ENCODE peak calls at places on chromosomes 2 and 18, in six cellular contexts. Y is effector memory CD4-positive, alpha-beta T cell; R is neural progenitor cell; Q is heart right ventricle; S is heart left ventricle; J is CD4-positive, alpha-beta T cell. D is an unnamed sample.

GRCh38 chr2:101230541-101230993 is 22.1 kb upstream of the CNOT11 start:
- DNase-seq in Y (no peak), R (no peak), Q (no peak), S (no peak), J (no peak), D (no peak)

GRCh38 chr2:76467326-76467725 is 756.6 kb upstream of the GCFC2 start:
- DNase-seq in Y (no peak), R (no peak), Q (no peak), S (no peak), J (no peak), D (no peak)

GRCh38 chr2:164840930-164841718 is 499 bp downstream of the COBLL1 start:
- DNase-seq in Y (no peak), R (peak; percentile 94), Q (peak; percentile 83), S (peak; percentile 91), J (no peak), D (no peak)

GRCh38 chr18:11004951-11005350 is 144.4 kb downstream of the PIEZO2 start:
- DNase-seq in Y (no peak), R (no peak), Q (no peak), S (no peak), J (no peak), D (no peak)

GRCh38 chr2:88018969-88019368 is 2.6 kb upstream of the RNU2-63P start:
- DNase-seq in Y (no peak), R (no peak), Q (no peak), S (no peak), J (no peak), D (no peak)

GRCh38 chr2:120568089-120568974 is 167.3 kb upstream of the GLI2 start:
- DNase-seq in Y (no peak), R (no peak), Q (no peak), S (no peak), J (no peak), D (no peak)

GRCh38 chr2:120734930-120735611 is 597 bp upstream of the GLI2 start:
- DNase-seq in Y (no peak), R (peak; percentile 69), Q (no peak), S (no peak), J (no peak), D (no peak)

GRCh38 chr2:101311390-101312019 is 3.0 kb upstream of the RNF149 start:
- DNase-seq in Y (peak; percentile 25), R (no peak), Q (no peak), S (no peak), J (no peak), D (no peak)

GRCh38 chr2:56040189-56040588 is 116.6 kb upstream of the EFEMP1 start:
- DNase-seq in Y (no peak), R (no peak), Q (no peak), S (no peak), J (no peak), D (no peak)

GRCh38 chr2:9630001-9630749 is 622 bp downstream of the YWHAQ start:
- DNase-seq in Y (peak; percentile 69), R (peak; percentile 96), Q (peak; percentile 80), S (peak; percentile 85), J (peak; percentile 62), D (peak; percentile 66)

GRCh38 chr2:224083631-224084030 is 44.5 kb upstream of the SERPINE2 start:
- DNase-seq in Y (no peak), R (no peak), Q (no peak), S (no peak), J (no peak), D (no peak)

GRCh38 chr2:159091381-159091780 is 122.9 kb downstream of the TANC1 start:
- DNase-seq in Y (no peak), R (no peak), Q (no peak), S (no peak), J (no peak), D (no peak)

GRCh38 chr2:40450066-40450841 is 1.6 kb downstream of the SLC8A1 start:
- DNase-seq in Y (no peak), R (peak; percentile 22), Q (peak; percentile 29), S (peak; percentile 36), J (no peak), D (no peak)

GRCh38 chr2:70946832-70947442 is 11.2 kb downstream of the ATP6V1B1 start:
- DNase-seq in Y (peak; percentile 24), R (peak; percentile 84), Q (no peak), S (no peak), J (peak; percentile 47), D (peak; percentile 22)

GRCh38 chr2:44560352-44560751 is 198.6 kb downstream of the CAMKMT start:
- DNase-seq in Y (no peak), R (no peak), Q (no peak), S (peak; percentile 29), J (no peak), D (no peak)

GRCh38 chr2:190978389-190979053 is 35.5 kb downstream of the STAT1 start:
- DNase-seq in Y (no peak), R (no peak), Q (no peak), S (no peak), J (no peak), D (no peak)

GRCh38 chr2:40150206-40150765 is 301.6 kb downstream of the SLC8A1 start:
- DNase-seq in Y (no peak), R (no peak), Q (no peak), S (no peak), J (no peak), D (no peak)

GRCh38 chr2:1052671-1053270 is 102.1 kb downstream of the SNTG2 start:
- DNase-seq in Y (no peak), R (no peak), Q (no peak), S (no peak), J (no peak), D (no peak)

GRCh38 chr2:39696838-39697237 is 31.1 kb downstream of the TMEM178A start:
- DNase-seq in Y (no peak), R (no peak), Q (no peak), S (no peak), J (no peak), D (no peak)

GRCh38 chr2:55779459-55780421 is 86.1 kb upstream of the PNPT1 start:
- DNase-seq in Y (no peak), R (no peak), Q (no peak), S (no peak), J (no peak), D (no peak)

GRCh38 chr2:27932396-27932795 is 41.9 kb downstream of the BABAM2 start:
- DNase-seq in Y (no peak), R (no peak), Q (no peak), S (no peak), J (no peak), D (no peak)

GRCh38 chr2:239144713-239144999 is 256.2 kb downstream of the HDAC4 start:
- DNase-seq in Y (no peak), R (no peak), Q (no peak), S (no peak), J (no peak), D (no peak)

GRCh38 chr2:179636100-179636980 is 225.1 kb downstream of the ZNF385B start:
- DNase-seq in Y (no peak), R (no peak), Q (no peak), S (no peak), J (no peak), D (no peak)

GRCh38 chr2:10331702-10332401 is 29.1 kb downstream of the HPCAL1 start:
- DNase-seq in Y (no peak), R (no peak), Q (no peak), S (no peak), J (peak; percentile 45), D (no peak)

GRCh38 chr18:57516068-57516467 is 70.4 kb downstream of the FECH start:
- DNase-seq in Y (no peak), R (no peak), Q (no peak), S (no peak), J (no peak), D (no peak)
- H3K9me3 ChIP-seq in Y (no peaks in the 10 kb centered on the region), R (no peaks in the 10 kb centered on the region), Q (no peaks in the 10 kb centered on the region), S (no peaks in the 10 kb centered on the region), J (no peaks in the 10 kb centered on the region), D (no peaks in the 10 kb centered on the region)

DNA sequence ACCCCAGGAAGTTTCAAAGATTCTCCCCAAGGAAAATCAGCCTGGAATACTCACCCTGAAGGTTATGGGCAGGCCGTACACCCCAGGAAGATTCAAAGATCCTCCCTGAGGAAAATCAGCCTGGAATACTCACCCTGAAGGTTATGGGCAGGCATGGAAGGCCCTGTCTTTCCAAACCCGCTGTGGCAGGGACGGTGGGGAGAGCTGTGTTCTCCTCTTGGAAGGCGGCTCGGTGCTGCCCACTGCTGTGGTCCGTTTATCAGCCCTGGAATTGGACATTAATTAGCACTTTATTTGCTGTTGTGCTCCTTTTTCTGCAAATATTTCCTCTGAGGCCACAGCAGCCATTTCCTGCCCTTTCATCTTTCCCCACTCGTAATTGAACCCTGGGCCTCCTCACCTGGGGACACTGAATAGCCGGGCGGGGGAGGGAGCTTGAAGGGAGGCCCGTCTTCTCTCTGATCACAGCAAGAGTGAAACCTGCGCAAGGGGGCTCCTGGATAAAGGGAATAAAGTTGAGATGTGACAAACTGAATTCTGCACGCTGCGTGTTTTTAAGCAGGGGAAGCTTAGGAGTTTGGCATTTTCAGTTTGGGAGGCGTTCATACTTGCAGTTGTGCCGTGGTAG is 308.7 kb upstream of the SALL3 start:
- DNase-seq in Y (no peak), R (no peak), Q (no peak), S (no peak), J (no peak), D (no peak)
- H3K9me3 ChIP-seq in Y (no peaks in the 10 kb centered on the region), R (no peaks in the 10 kb centered on the region), Q (no peaks in the 10 kb centered on the region), S (no peaks in the 10 kb centered on the region), J (no peaks in the 10 kb centered on the region), D (no peaks in the 10 kb centered on the region)

GRCh38 chr2:24565537-24565936 is 74.5 kb downstream of the NCOA1 start:
- DNase-seq in Y (no peak), R (no peak), Q (no peak), S (no peak), J (no peak), D (peak; percentile 10)

GRCh38 chr2:24558781-24559540 is 67.9 kb downstream of the NCOA1 start:
- DNase-seq in Y (no peak), R (no peak), Q (no peak), S (no peak), J (no peak), D (no peak)

GRCh38 chr2:24559714-24560113 is 68.7 kb downstream of the NCOA1 start:
- DNase-seq in Y (no peak), R (no peak), Q (no peak), S (no peak), J (no peak), D (no peak)
- H3K9me3 ChIP-seq in Y (no peaks in the 10 kb centered on the region), R (no peaks in the 10 kb centered on the region), Q (no peaks in the 10 kb centered on the region), S (no peaks in the 10 kb centered on the region), J (no peaks in the 10 kb centered on the region), D (no peaks in the 10 kb centered on the region)

GRCh38 chr2:240615830-240616547 is 9.3 kb upstream of the GPR35 start:
- DNase-seq in Y (no peak), R (no peak), Q (no peak), S (peak; percentile 16), J (no peak), D (no peak)

GRCh38 chr2:240613781-240614180 is 11.5 kb upstream of the GPR35 start:
- DNase-seq in Y (no peak), R (no peak), Q (no peak), S (no peak), J (no peak), D (no peak)

GRCh38 chr2:240615409-240615808 is 9.9 kb upstream of the GPR35 start:
- DNase-seq in Y (no peak), R (no peak), Q (no peak), S (no peak), J (no peak), D (no peak)

GRCh38 chr2:240611601-240612210 is 13.6 kb upstream of the GPR35 start:
- DNase-seq in Y (no peak), R (no peak), Q (no peak), S (peak; percentile 9), J (no peak), D (peak; percentile 3)

DNA sequence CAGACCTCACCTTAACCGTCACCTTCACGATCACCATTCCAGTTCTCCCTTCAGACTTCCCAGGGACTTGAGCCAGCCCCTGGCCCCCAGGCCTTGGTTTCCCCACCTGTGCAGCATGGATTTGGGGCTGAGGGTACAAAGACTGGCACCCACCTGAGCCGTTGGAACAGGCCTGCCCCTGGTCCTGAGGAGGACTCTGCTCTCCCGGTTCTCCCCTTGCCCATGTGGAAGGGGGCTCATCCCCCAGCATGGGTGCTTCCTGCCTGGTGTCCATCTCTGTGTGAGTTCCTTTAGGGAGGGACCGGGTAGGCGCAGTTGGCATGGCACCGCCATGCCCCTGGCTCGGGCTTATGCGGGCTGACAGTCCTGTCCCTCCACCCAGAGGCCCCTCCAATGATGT is 10.9 kb upstream of the GPR35 start:
- DNase-seq in Y (no peak), R (no peak), Q (peak; percentile 1), S (peak; percentile 6), J (no peak), D (no peak)
- H3K9me3 ChIP-seq in Y (no peaks in the 10 kb centered on the region), R (no peaks in the 10 kb centered on the region), Q (no peaks in the 10 kb centered on the region), S (no peaks in the 10 kb centered on the region), J (peaks cover 7% of the 10 kb centered on the region), D (no peaks in the 10 kb centered on the region)

D was measured in T-helper 17 cell.